ENCODE peak calls at places on chromosomes 2 and 18, in seven cellular contexts. F is ELF-1, A is amniotic stem cell, V is AG04450, E is stomach, C is foreskin fibroblast, T is cardiac muscle cell. Y is an unnamed sample.

GRCh38 chr18:22872894-22873537 is 60.1 kb upstream of the RBBP8 start:
- DNase-seq in F (no peak), A (no peak), V (no peak), E (no peak), C (no peak), T (peak), Y (no peak)

GRCh38 chr2:201357216-201357615 is at the start of gene FLACC1:
- DNase-seq in F (peak), A (peak), V (no peak), E (no peak), C (peak), T (peak), Y (no peak)

GRCh38 chr18:49690307-49690706 is 123.0 kb downstream of the ACAA2 start:
- DNase-seq in F (no peak), A (peak), V (peak), E (no peak), C (peak), T (peak), Y (peak)

GRCh38 chr2:187924293-187924692 is 367.4 kb upstream of the GULP1 start:
- DNase-seq in F (no peak), A (no peak), V (no peak), E (no peak), C (no peak), T (no peak), Y (no peak)

GRCh38 chr2:23618696-23619530 is 233.9 kb downstream of the KLHL29 start:
- DNase-seq in F (no peak), A (no peak), V (no peak), E (no peak), C (peak), T (no peak), Y (no peak)

GRCh38 chr2:23497063-23497462 is 112.1 kb downstream of the KLHL29 start:
- DNase-seq in F (peak), A (no peak), V (no peak), E (no peak), C (no peak), T (peak), Y (no peak)

GRCh38 chr18:74899554-74899953 is 301.9 kb downstream of the ZNF407 start:
- DNase-seq in F (no peak), A (no peak), V (no peak), E (peak), C (no peak), T (peak), Y (no peak)

GRCh38 chr2:200306969-200307811 is 697 bp downstream of the SPATS2L start:
- DNase-seq in F (peak), A (no peak), V (no peak), E (peak), C (peak), T (peak), Y (no peak)

GRCh38 chr2:212959469-212960117 is 191.8 kb downstream of the IKZF2 start:
- DNase-seq in F (no peak), A (no peak), V (no peak), E (no peak), C (peak), T (no peak), Y (no peak)

GRCh38 chr2:120787512-120788348 is 52.1 kb downstream of the GLI2 start:
- DNase-seq in F (no peak), A (no peak), V (no peak), E (no peak), C (no peak), T (no peak), Y (no peak)

GRCh38 chr18:58362027-58362575 is 266.8 kb downstream of the ALPK2 start:
- DNase-seq in F (no peak), A (peak), V (peak), E (no peak), C (peak), T (peak), Y (peak)

GRCh38 chr2:237491515-237492118 is 4.6 kb downstream of the MLPH start:
- DNase-seq in F (no peak), A (no peak), V (no peak), E (peak), C (no peak), T (no peak), Y (no peak)

GRCh38 chr2:197109326-197109725 is 182.8 kb upstream of the PGAP1 start:
- DNase-seq in F (no peak), A (no peak), V (no peak), E (no peak), C (no peak), T (no peak), Y (no peak)

GRCh38 chr2:208256192-208256782 is 1.4 kb upstream of the IDH1 start:
- DNase-seq in F (no peak), A (no peak), V (no peak), E (no peak), C (peak), T (no peak), Y (no peak)

GRCh38 chr18:69839497-69839896 is 108.2 kb downstream of the CD226 start:
- DNase-seq in F (peak), A (no peak), V (no peak), E (no peak), C (no peak), T (no peak), Y (no peak)

GRCh38 chr2:120586507-120587283 is 149.0 kb upstream of the GLI2 start:
- DNase-seq in F (peak), A (no peak), V (no peak), E (peak), C (no peak), T (peak), Y (no peak)

GRCh38 chr2:134367915-134368911 is 114.3 kb downstream of the MGAT5 start:
- DNase-seq in F (no peak), A (no peak), V (peak), E (peak), C (peak), T (peak), Y (no peak)

GRCh38 chr2:72038524-72038923 is 109.1 kb downstream of the CYP26B1 start:
- DNase-seq in F (no peak), A (no peak), V (no peak), E (no peak), C (no peak), T (no peak), Y (no peak)

GRCh38 chr18:63951302-63951705 is 2.2 kb downstream of the HMSD start:
- DNase-seq in F (no peak), A (no peak), V (no peak), E (no peak), C (peak), T (no peak), Y (no peak)

GRCh38 chr18:40866013-40866644 is 1088.9 kb upstream of the PIK3C3 start:
- DNase-seq in F (peak), A (no peak), V (no peak), E (no peak), C (peak), T (no peak), Y (no peak)

GRCh38 chr2:67662222-67662621 is 265.1 kb downstream of the ETAA1 start:
- DNase-seq in F (no peak), A (no peak), V (no peak), E (no peak), C (no peak), T (no peak), Y (no peak)

GRCh38 chr2:145769053-145769716 is 1249.3 kb upstream of the ZEB2 start:
- DNase-seq in F (no peak), A (no peak), V (no peak), E (no peak), C (no peak), T (no peak), Y (no peak)

GRCh38 chr2:166516712-166517303 is 22.8 kb upstream of the SCN7A start:
- DNase-seq in F (no peak), A (no peak), V (peak), E (no peak), C (peak), T (peak), Y (no peak)

GRCh38 chr2:71792926-71793761 is 339.8 kb downstream of the DYSF start:
- DNase-seq in F (no peak), A (peak), V (no peak), E (no peak), C (peak), T (peak), Y (no peak)

GRCh38 chr18:12989397-12990127 is 1.6 kb upstream of the CEP192 start:
- DNase-seq in F (peak), A (no peak), V (no peak), E (no peak), C (peak), T (no peak), Y (no peak)

GRCh38 chr2:188884552-188884951 is 89.6 kb upstream of the COL3A1 start:
- DNase-seq in F (no peak), A (no peak), V (no peak), E (no peak), C (peak), T (peak), Y (no peak)

GRCh38 chr18:78899241-78899640 is 80.4 kb upstream of the SALL3 start:
- DNase-seq in F (no peak), A (no peak), V (no peak), E (no peak), C (no peak), T (no peak), Y (no peak)

GRCh38 chr2:111896576-111896975 is 1.8 kb upstream of the MERTK start:
- DNase-seq in F (no peak), A (no peak), V (no peak), E (no peak), C (no peak), T (no peak), Y (no peak)

GRCh38 chr2:67627456-67627855 is 230.3 kb downstream of the ETAA1 start:
- DNase-seq in F (no peak), A (no peak), V (no peak), E (no peak), C (peak), T (no peak), Y (no peak)

GRCh38 chr2:133606616-133607015 is 38.4 kb upstream of the NCKAP5 start:
- DNase-seq in F (no peak), A (no peak), V (no peak), E (no peak), C (no peak), T (no peak), Y (no peak)

GRCh38 chr18:77054606-77055428 is 77.8 kb downstream of the MBP start:
- DNase-seq in F (peak), A (peak), V (peak), E (peak), C (peak), T (peak), Y (no peak)